ENCODE peak calls at places on chromosome 17, in seven cellular contexts. L is lung; D is tibial nerve; W is breast epithelium; R is CD4-positive, CD25-positive, alpha-beta regulatory T cell; M is astrocyte; I is gastrocnemius medialis. J is an unnamed sample. For H3K4me1, the result is how much of the 10 kb centered on the place peaks cover.

GRCh38 chr17:61454095-61454931 is 2.1 kb downstream of the TBX4 start:
- DNase-seq in L (no peak), D (no peak), W (peak), R (no peak), M (no peak), I (no peak), J (no peak)

GRCh38 chr17:78852709-78853111 is 12.1 kb upstream of the USP36 start:
- DNase-seq in L (no peak), D (no peak), W (no peak), R (no peak), M (no peak), I (no peak), J (no peak)

GRCh38 chr17:17626840-17627239 is 35.3 kb upstream of the PEMT start:
- DNase-seq in L (no peak), D (no peak), W (no peak), R (no peak), M (no peak), I (no peak), J (no peak)

GRCh38 chr17:75565066-75565465 is 22.5 kb upstream of the MYO15B start:
- DNase-seq in L (no peak), D (no peak), W (no peak), R (no peak), M (no peak), I (no peak), J (no peak)

GRCh38 chr17:51372345-51373004 is 112.1 kb downstream of the UTP18 start:
- DNase-seq in L (peak), D (peak), W (no peak), R (no peak), M (peak), I (peak), J (peak)

GRCh38 chr17:63984651-63985386 is 12.1 kb upstream of the SCN4A start:
- DNase-seq in L (peak), D (peak), W (no peak), R (peak), M (peak), I (peak), J (peak)

GRCh38 chr17:82384730-82385429 is 13.3 kb downstream of the UTS2R start:
- DNase-seq in L (peak), D (peak), W (peak), R (no peak), M (peak), I (peak), J (no peak)

GRCh38 chr17:43907425-43907981 is at the start of gene MPP2:
- DNase-seq in L (peak), D (peak), W (peak), R (peak), M (peak), I (peak), J (peak)

GRCh38 chr17:61444831-61445230 is 7.4 kb upstream of the TBX4 start:
- DNase-seq in L (no peak), D (no peak), W (no peak), R (no peak), M (peak), I (no peak), J (no peak)

GRCh38 chr17:40553694-40554534 is 11.4 kb downstream of the CCR7 start:
- DNase-seq in L (peak), D (peak), W (peak), R (no peak), M (peak), I (peak), J (peak)

GRCh38 chr17:55264273-55264639 is 504 bp upstream of the HLF start:
- DNase-seq in L (no peak), D (no peak), W (no peak), R (no peak), M (no peak), I (no peak), J (no peak)

GRCh38 chr17:83004791-83005380 is 74.5 kb upstream of the METRNL start:
- DNase-seq in L (no peak), D (no peak), W (no peak), R (no peak), M (no peak), I (no peak), J (no peak)

GRCh38 chr17:58974354-58974753 is 132.3 kb downstream of the TRIM37 start:
- DNase-seq in L (no peak), D (no peak), W (no peak), R (no peak), M (no peak), I (no peak), J (no peak)

GRCh38 chr17:19410875-19411291 is at the start of gene RNF112:
- DNase-seq in L (no peak), D (no peak), W (no peak), R (no peak), M (peak), I (no peak), J (no peak)

GRCh38 chr17:63537991-63538692 is 12.1 kb upstream of the DCAF7 start:
- DNase-seq in L (no peak), D (no peak), W (no peak), R (no peak), M (no peak), I (no peak), J (no peak)

GRCh38 chr17:55806745-55807466 is 56.1 kb downstream of the PCTP start:
- DNase-seq in L (no peak), D (no peak), W (no peak), R (no peak), M (no peak), I (no peak), J (no peak)

GRCh38 chr17:43530303-43531081 is 15.6 kb downstream of the ETV4 start:
- DNase-seq in L (peak), D (peak), W (peak), R (no peak), M (peak), I (peak), J (no peak)

GRCh38 chr17:35241520-35241919 is 1.4 kb upstream of the SLFN5 start:
- DNase-seq in L (no peak), D (no peak), W (no peak), R (peak), M (no peak), I (peak), J (no peak)

GRCh38 chr17:39938140-39938869 is 10.8 kb downstream of the LRRC3C start:
- DNase-seq in L (no peak), D (no peak), W (no peak), R (no peak), M (no peak), I (no peak), J (no peak)

GRCh38 chr17:82035956-82036633 is 1.4 kb downstream of the DCXR start:
- DNase-seq in L (no peak), D (no peak), W (no peak), R (no peak), M (no peak), I (peak), J (no peak)

GRCh38 chr17:19313746-19314651 is 48.5 kb downstream of the B9D1 start:
- DNase-seq in L (no peak), D (no peak), W (no peak), R (no peak), M (no peak), I (no peak), J (no peak)

GRCh38 chr17:61401280-61402072 is 1.8 kb downstream of the TBX2 start:
- DNase-seq in L (no peak), D (no peak), W (no peak), R (no peak), M (peak), I (no peak), J (no peak)

GRCh38 chr17:67868176-67868575 is 42.9 kb downstream of the BPTF start:
- DNase-seq in L (no peak), D (no peak), W (no peak), R (no peak), M (no peak), I (no peak), J (no peak)

GRCh38 chr17:45284176-45285140 is 22.6 kb upstream of the SPATA32 start:
- DNase-seq in L (no peak), D (no peak), W (peak), R (peak), M (no peak), I (peak), J (no peak)

GRCh38 chr17:78933959-78934568 is 8.9 kb upstream of the TIMP2 start:
- DNase-seq in L (peak), D (peak), W (peak), R (no peak), M (peak), I (peak), J (peak)

GRCh38 chr17:32349503-32349853 is 479 bp upstream of the ZNF207 start:
- DNase-seq in L (no peak), D (peak), W (no peak), R (no peak), M (peak), I (no peak), J (peak)

GRCh38 chr17:37147301-37147812 is 198.6 kb downstream of the AATF start:
- DNase-seq in L (no peak), D (no peak), W (no peak), R (peak), M (peak), I (no peak), J (no peak)

GRCh38 chr17:79035686-79036085 is 11.7 kb downstream of the C1QTNF1 start:
- DNase-seq in L (no peak), D (no peak), W (no peak), R (no peak), M (no peak), I (no peak), J (no peak)

GRCh38 chr17:82930924-82931695 is 91.3 kb upstream of the ZNF750 start:
- DNase-seq in L (no peak), D (no peak), W (no peak), R (no peak), M (no peak), I (no peak), J (no peak)

GRCh38 chr17:6639651-6640535 is 618 bp downstream of the KIAA0753 start:
- DNase-seq in L (no peak), D (no peak), W (no peak), R (no peak), M (peak), I (peak), J (peak)

GRCh38 chr17:45719335-45720071 is 64.6 kb upstream of the CRHR1 start:
- DNase-seq in L (no peak), D (no peak), W (no peak), R (no peak), M (peak), I (peak), J (no peak)

GRCh38 chr17:19318611-19319010 is 43.9 kb downstream of the B9D1 start:
- DNase-seq in L (no peak), D (no peak), W (no peak), R (no peak), M (no peak), I (no peak), J (no peak)

GRCh38 chr17:75181608-75182318 is 996 bp downstream of the SUMO2 start:
- DNase-seq in L (no peak), D (peak), W (no peak), R (peak), M (no peak), I (no peak), J (peak)

GRCh38 chr17:73952498-73953205 is 250.8 kb upstream of the RPL38 start:
- DNase-seq in L (no peak), D (no peak), W (no peak), R (peak), M (no peak), I (no peak), J (peak)

GRCh38 chr17:7001562-7001961 is 5.7 kb downstream of the ALOX12 start:
- DNase-seq in L (no peak), D (no peak), W (no peak), R (peak), M (no peak), I (no peak), J (no peak)

DNA sequence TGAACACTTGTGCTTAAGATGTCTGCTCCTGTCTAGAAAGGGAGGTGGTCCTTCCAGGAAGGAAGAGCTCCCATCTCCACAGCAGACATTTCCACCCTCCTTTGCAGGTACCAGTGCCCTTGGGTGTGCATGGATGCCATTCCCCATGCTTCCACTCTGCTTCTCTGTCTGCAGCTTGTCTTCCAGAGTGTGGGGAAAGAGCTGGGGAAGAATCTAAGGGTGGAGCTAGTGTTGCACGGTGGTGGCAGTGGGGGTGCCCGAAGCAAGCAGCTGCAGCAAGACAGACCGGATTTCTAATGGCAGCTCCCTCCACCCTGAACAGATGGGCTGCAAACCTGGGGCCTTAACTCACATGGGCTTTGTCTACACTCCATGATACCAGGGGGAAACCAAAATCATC is 22.6 kb upstream of the HOXB13 start:
- DNase-seq in L (no peak), D (no peak), W (no peak), R (no peak), M (no peak), I (no peak), J (no peak)
- H3K4me1 ChIP-seq in L (under half), D (under half), W (under half), R (under half), M (under half), I (under half), J (under half)

GRCh38 chr17:38897671-38898290 is 27.6 kb upstream of the LASP1NB start:
- DNase-seq in L (no peak), D (no peak), W (no peak), R (no peak), M (no peak), I (no peak), J (no peak)

GRCh38 chr17:38896373-38896954 is 26.6 kb downstream of the LASP1 start:
- DNase-seq in L (no peak), D (no peak), W (no peak), R (no peak), M (no peak), I (no peak), J (no peak)

GRCh38 chr17:38897176-38897575 is 27.3 kb downstream of the LASP1 start:
- DNase-seq in L (no peak), D (peak), W (no peak), R (no peak), M (no peak), I (peak), J (no peak)

GRCh38 chr17:38898812-38899348 is 26.5 kb upstream of the LASP1NB start:
- DNase-seq in L (peak), D (no peak), W (no peak), R (peak), M (no peak), I (peak), J (peak)

DNA sequence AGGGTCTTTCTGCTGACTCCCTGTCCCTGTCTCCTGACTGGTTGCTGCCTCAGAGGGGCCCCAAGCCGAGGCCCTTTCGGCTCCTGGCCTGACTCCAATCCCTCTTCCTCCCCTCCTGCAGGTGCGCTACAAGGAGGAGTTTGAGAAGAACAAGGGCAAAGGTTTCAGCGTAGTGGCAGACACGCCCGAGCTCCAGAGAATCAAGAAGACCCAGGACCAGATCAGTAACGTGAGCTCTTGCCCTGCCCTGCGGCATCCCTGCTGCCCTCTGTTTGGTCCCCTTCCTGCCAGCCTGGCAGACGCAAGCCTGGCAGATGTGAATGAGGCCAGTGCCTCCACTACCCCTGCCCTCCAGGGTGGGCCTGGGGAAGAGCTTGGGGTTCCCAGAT is 27.1 kb upstream of the LASP1NB start:
- DNase-seq in L (no peak), D (no peak), W (no peak), R (peak), M (no peak), I (no peak), J (peak)
- H3K4me1 ChIP-seq in L (under half), D (under half), W (under half), R (half or more), M (under half), I (half or more), J (under half)

GRCh38 chr17:1939979-1940809 is 84.9 kb downstream of the RTN4RL1 start:
- DNase-seq in L (no peak), D (no peak), W (no peak), R (no peak), M (no peak), I (peak), J (peak)

GRCh38 chr17:1940810-1941185 is 84.3 kb downstream of the RTN4RL1 start:
- DNase-seq in L (no peak), D (no peak), W (no peak), R (no peak), M (no peak), I (no peak), J (no peak)

GRCh38 chr17:1934901-1935300 is 90.2 kb downstream of the RTN4RL1 start:
- DNase-seq in L (no peak), D (no peak), W (no peak), R (no peak), M (no peak), I (no peak), J (no peak)

GRCh38 chr17:1936766-1937165 is 88.4 kb downstream of the RTN4RL1 start:
- DNase-seq in L (no peak), D (no peak), W (no peak), R (no peak), M (no peak), I (no peak), J (no peak)

GRCh38 chr17:1937461-1937860 is 87.7 kb downstream of the RTN4RL1 start:
- DNase-seq in L (no peak), D (no peak), W (no peak), R (no peak), M (no peak), I (no peak), J (no peak)
- H3K4me1 ChIP-seq in L (under half), D (under half), W (under half), R (under half), M (under half), I (under half), J (under half)

DNA sequence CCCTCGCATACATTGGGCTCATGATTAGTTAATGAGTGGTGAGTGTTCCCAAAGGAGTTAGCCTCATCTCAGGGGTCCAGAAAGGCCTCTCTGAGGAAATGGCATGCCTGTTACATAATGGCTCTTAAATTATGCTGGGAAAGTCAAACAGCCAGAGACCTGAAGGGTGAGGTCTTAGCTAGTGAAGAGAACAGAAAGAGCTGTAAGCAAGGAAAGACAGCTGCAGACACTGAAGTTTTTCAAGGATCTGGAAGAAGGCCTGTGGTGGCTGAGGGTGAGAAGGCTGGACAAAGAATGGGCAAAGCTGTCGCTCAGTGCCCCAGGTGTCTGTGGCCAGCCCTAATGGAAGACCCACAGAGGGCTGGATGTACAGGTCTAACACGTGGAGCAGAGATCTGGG is 10.4 kb downstream of the SP2 start:
- DNase-seq in L (no peak), D (no peak), W (no peak), R (no peak), M (no peak), I (no peak), J (no peak)
- H3K4me1 ChIP-seq in L (under half), D (under half), W (under half), R (under half), M (under half), I (half or more), J (under half)

GRCh38 chr17:27523712-27524111 is 67.5 kb downstream of the KSR1 start:
- DNase-seq in L (no peak), D (no peak), W (no peak), R (no peak), M (no peak), I (no peak), J (no peak)

GRCh38 chr17:27520571-27521185 is 64.4 kb downstream of the KSR1 start:
- DNase-seq in L (no peak), D (no peak), W (no peak), R (no peak), M (no peak), I (no peak), J (no peak)

GRCh38 chr17:27524594-27524993 is 68.3 kb downstream of the KSR1 start:
- DNase-seq in L (no peak), D (no peak), W (no peak), R (no peak), M (no peak), I (no peak), J (no peak)

GRCh38 chr17:27521281-27522027 is 65.2 kb downstream of the KSR1 start:
- DNase-seq in L (no peak), D (no peak), W (no peak), R (no peak), M (no peak), I (no peak), J (no peak)

GRCh38 chr17:27522028-27522639 is 65.9 kb downstream of the KSR1 start:
- DNase-seq in L (no peak), D (no peak), W (no peak), R (no peak), M (no peak), I (no peak), J (no peak)
- H3K4me1 ChIP-seq in L (under half), D (under half), W (under half), R (under half), M (under half), I (under half), J (under half)

GRCh38 chr17:15262291-15263205 is 2.6 kb downstream of the PMP22 start:
- DNase-seq in L (peak), D (peak), W (peak), R (no peak), M (peak), I (peak), J (peak)

GRCh38 chr17:15263206-15263579 is 1.9 kb downstream of the PMP22 start:
- DNase-seq in L (peak), D (peak), W (peak), R (no peak), M (peak), I (peak), J (peak)

GRCh38 chr17:15261818-15262290 is 3.3 kb downstream of the PMP22 start:
- DNase-seq in L (no peak), D (no peak), W (no peak), R (no peak), M (peak), I (peak), J (no peak)

GRCh38 chr17:15260376-15261062 is 4.6 kb downstream of the PMP22 start:
- DNase-seq in L (peak), D (peak), W (peak), R (peak), M (peak), I (peak), J (peak)

GRCh38 chr17:15261063-15261817 is 3.9 kb downstream of the PMP22 start:
- DNase-seq in L (no peak), D (peak), W (peak), R (no peak), M (peak), I (peak), J (peak)
- H3K4me1 ChIP-seq in L (under half), D (under half), W (under half), R (under half), M (under half), I (half or more), J (under half)